ENCODE peak calls at places on chromosomes 4 and X, in four cellular contexts. Z, J, U and M are unnamed samples.

GRCh38 chrX:40663880-40664630 is 16.7 kb upstream of the CXorf38 start:
- DNase-seq in Z (no peak), J (peak; percentile 16), U (no peak), M (no peak)

GRCh38 chr4:948101-948935 is 16.1 kb downstream of the TMEM175 start:
- DNase-seq in Z (no peak), U (no peak), J (no peak), M (no peak)

GRCh38 chr4:156888762-156889161 is 82.8 kb downstream of the PDGFC start:
- DNase-seq in U (no peak), J (peak; percentile 74), Z (peak; percentile 13), M (no peak)

GRCh38 chr4:56630876-56631666 is 50.0 kb downstream of the HOPX start:
- DNase-seq in J (peak; percentile 86), U (no peak), Z (peak; percentile 83), M (no peak)

GRCh38 chr4:15906024-15906443 is 32.5 kb downstream of the FGFBP1 start:
- DNase-seq in J (no peak), U (no peak), Z (no peak), M (no peak)

GRCh38 chr4:6257243-6258025 is 12.2 kb upstream of the WFS1 start:
- DNase-seq in U (no peak), J (no peak), Z (no peak), M (no peak)

GRCh38 chrX:109967151-109967550 is 35.8 kb upstream of the TMEM164 start:
- DNase-seq in Z (no peak), U (no peak), J (no peak), M (no peak)

GRCh38 chr4:140188975-140189374 is 35.0 kb upstream of the MAML3 start:
- DNase-seq in Z (peak; percentile 54), J (peak; percentile 96), U (no peak), M (no peak)

GRCh38 chr4:158644755-158645154 is 26.9 kb downstream of the C4orf46 start:
- DNase-seq in Z (no peak), J (peak; percentile 9), U (no peak), M (no peak)

GRCh38 chrX:114626323-114626722 is 42.4 kb downstream of the HTR2C start:
- DNase-seq in J (peak; percentile 50), Z (peak; percentile 5), U (peak; percentile 33), M (peak; percentile 1)

GRCh38 chrX:155679715-155680114 is 67.0 kb upstream of the TMLHE start:
- DNase-seq in Z (no peak), U (no peak), J (no peak), M (no peak)

GRCh38 chr4:74768857-74769525 is 25.3 kb downstream of the BTC start:
- DNase-seq in U (no peak), Z (peak; percentile 27), J (peak; percentile 59), M (no peak)

GRCh38 chrX:30887721-30888120 is 1.3 kb downstream of the TAB3 start:
- DNase-seq in Z (no peak), J (no peak), U (no peak), M (peak; percentile 14)

GRCh38 chrX:8731579-8732395 is at the start of gene ANOS1:
- DNase-seq in J (no peak), U (peak; percentile 11), Z (peak; percentile 19), M (no peak)

GRCh38 chrX:37755073-37755472 is 24.8 kb upstream of the CYBB start:
- DNase-seq in J (no peak), Z (no peak), U (peak; percentile 80), M (peak; percentile 31)

GRCh38 chrX:45070116-45071007 is 130.3 kb downstream of the DIPK2B start:
- DNase-seq in U (peak; percentile 11), J (peak; percentile 77), Z (peak; percentile 47), M (peak; percentile 3)

GRCh38 chr4:185305979-185306442 is 89.7 kb downstream of the LRP2BP start:
- DNase-seq in U (no peak), J (peak; percentile 90), Z (peak; percentile 85), M (no peak)

GRCh38 chr4:130147618-130148017 is 1051.7 kb downstream of the C4orf33 start:
- DNase-seq in J (no peak), U (no peak), Z (no peak), M (no peak)

GRCh38 chr4:174137698-174138097 is 145.8 kb downstream of the FBXO8 start:
- DNase-seq in U (no peak), Z (no peak), J (no peak), M (no peak)

GRCh38 chrX:413322-414201 is 26.9 kb upstream of the PPP2R3B start:
- DNase-seq in U (no peak), J (peak; percentile 2), Z (no peak), M (no peak)

GRCh38 chr4:179750374-179750773 is 2308.1 kb upstream of the AGA start:
- DNase-seq in J (no peak), Z (no peak), U (no peak), M (no peak)

GRCh38 chr4:139299536-139299935 is 1.8 kb upstream of the NAA15 start:
- DNase-seq in J (no peak), U (no peak), Z (no peak), M (no peak)

GRCh38 chr4:24837296-24837695 is 41.9 kb downstream of the SOD3 start:
- DNase-seq in U (no peak), Z (no peak), J (no peak), M (no peak)

GRCh38 chr4:182873726-182874125 is 43.5 kb downstream of the DCTD start:
- DNase-seq in U (no peak), J (no peak), Z (no peak), M (no peak)

GRCh38 chr4:140116442-140117104 is 37.4 kb downstream of the MAML3 start:
- DNase-seq in J (no peak), Z (no peak), U (no peak), M (no peak)

DNA sequence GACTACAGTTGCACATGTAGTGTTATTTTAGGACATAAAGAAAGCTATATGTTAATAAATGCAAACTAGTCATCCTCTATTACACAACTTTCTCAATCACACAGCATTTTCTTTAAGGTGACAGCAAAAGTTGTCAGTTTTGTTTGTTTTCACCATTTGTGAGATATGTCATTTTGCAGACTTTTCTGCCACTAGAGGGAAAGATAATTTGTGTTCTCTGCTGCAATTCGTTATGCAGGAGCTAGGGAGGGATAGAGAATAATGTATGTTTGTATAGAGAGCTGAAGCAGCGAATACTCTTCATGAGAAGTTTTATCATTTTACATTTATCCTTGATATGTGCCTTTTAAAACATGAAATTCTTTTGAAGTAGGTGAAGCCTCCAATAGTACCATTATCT is 670.6 kb upstream of the ATOH1 start:
- DNase-seq in J (no peak), Z (no peak), U (no peak), M (no peak)
- TF ChIP-seq CTCF in J (no peak), Z (no peak), U (no peak), M (no peak)

DNA sequence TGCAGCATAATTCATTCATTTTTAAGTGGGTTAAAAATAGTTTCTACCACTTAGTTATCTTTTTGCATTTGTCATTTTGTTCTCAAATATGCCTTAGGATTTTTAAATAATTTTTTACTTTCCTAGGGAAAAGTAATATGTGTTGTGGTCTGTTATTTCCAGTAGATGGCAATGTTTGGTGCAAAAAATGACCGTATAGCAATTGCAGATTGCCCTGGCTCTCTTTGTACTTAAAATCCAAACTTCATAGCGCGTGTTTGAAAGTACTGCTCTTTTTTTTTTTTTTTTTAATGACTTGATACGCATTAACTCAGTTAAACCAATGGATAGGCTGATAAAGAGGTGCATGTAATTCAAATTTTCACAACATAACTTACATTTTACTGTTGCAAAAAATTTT is 74.4 kb upstream of the RBMX start:
- DNase-seq in U (peak; percentile 50), Z (peak; percentile 26), J (peak; percentile 64), M (no peak)
- TF ChIP-seq CTCF in U (peak; percentile 52), Z (peak; percentile 34), J (peak; percentile 54), M (no peak)

DNA sequence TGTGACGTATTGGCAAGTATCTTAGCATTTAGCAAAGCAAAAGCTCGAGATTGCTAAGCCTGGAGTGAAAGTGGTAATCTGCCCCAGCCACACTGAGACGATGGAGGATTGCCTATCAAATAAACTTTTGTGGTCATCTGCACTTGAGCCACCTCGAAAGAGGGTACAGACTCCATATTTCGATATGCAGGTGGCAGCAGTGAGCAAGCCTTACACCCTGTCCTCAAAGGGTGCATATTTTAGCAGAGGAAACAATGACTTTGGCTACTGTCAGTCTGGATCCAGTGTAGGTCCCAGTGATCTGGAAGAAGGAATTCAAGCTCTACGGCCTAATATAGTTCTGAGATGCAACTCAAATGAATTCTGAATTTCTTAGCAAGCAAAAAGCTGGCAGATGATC is 153.9 kb downstream of the ATG4A start:
- DNase-seq in Z (no peak), J (no peak), U (no peak), M (no peak)
- TF ChIP-seq CTCF in Z (no peak), J (no peak), U (peak; percentile 17), M (no peak)

DNA sequence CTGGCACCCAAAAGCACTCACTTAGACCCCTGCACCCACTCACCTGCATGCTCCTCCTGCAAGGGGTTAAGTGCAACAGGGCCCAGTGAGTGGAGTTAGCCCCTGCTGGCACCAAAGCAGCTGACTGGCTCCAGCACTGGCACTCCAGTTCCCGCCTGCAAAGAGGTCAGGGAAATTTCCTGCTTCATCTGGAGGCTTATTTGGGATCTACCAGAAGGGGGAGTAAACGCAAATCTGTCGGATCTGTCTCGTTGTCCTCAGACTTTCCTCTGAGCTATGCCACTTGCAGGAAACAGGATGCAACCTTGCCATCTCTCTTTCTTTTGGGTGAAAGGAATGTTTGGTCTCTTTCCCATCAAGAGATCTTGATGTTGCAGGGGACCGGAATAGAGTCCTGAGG is 435.6 kb downstream of the PCDH10 start:
- DNase-seq in Z (no peak), U (no peak), J (no peak), M (no peak)
- TF ChIP-seq CTCF in Z (no peak), U (no peak), J (no peak), M (no peak)

GRCh38 chr4:7932333-7932732 is 7.3 kb downstream of the AFAP1 start:
- DNase-seq in J (peak; percentile 56), Z (no peak), U (no peak), M (no peak)

GRCh38 chr4:7926822-7927221 is 12.8 kb downstream of the AFAP1 start:
- DNase-seq in J (no peak), Z (no peak), U (no peak), M (no peak)

GRCh38 chr4:7924570-7924969 is 15.1 kb downstream of the AFAP1 start:
- DNase-seq in Z (no peak), J (no peak), U (no peak), M (no peak)

GRCh38 chr4:7929530-7929951 is 10.1 kb downstream of the AFAP1 start:
- DNase-seq in Z (no peak), J (peak; percentile 48), U (no peak), M (no peak)

DNA sequence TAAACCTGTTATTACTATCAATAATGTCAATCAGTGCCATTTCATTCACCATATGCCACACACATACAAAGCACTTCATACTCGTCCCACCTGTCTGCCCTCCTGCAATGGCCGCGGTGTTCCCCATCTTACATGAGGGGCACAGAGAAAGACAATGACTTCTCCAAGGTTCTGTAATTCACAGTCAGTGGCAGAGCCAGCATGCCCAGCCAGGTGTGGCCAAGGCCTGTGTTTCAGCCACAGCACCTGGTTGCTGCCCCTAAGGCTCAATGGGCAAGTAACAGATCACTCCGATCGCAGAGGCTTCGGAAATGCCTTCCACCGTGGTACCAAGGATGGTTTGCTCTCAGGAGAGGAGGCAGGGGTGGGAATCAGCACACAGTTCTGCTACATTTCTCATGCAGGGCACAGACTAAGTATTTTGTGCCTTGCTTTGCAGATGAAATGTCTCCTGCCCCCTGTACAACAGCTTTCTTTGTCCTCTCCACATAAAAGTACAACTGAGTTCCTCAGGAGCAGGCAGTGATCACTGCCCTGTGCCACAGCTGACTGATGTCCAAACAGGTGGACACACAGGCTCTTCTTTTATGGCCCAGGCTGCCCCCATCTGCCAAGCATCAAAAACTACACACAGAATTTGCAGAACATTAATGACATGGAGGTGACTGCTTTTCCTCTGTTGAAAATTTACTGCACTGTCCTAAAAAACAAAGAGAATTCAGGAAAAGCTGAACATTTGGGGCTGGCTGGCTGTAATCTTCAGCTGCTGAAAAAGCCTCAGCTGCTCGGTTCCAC is 10.8 kb downstream of the AFAP1 start:
- DNase-seq in U (no peak), J (no peak), Z (no peak), M (no peak)
- TF ChIP-seq CTCF in U (no peak), J (peak; percentile 16), Z (peak; percentile 41), M (no peak)

GRCh38 chrX:87664381-87664780 is 146.8 kb downstream of the KLHL4 start:
- DNase-seq in J (peak; percentile 63), Z (peak; percentile 27), U (peak; percentile 55), M (no peak)
- TF ChIP-seq CTCF in J (peak; percentile 55), Z (peak; percentile 20), U (peak; percentile 55), M (no peak)